ENCODE peak calls at places on chromosomes 13 and 19, in ten cellular contexts. Q is heart left ventricle, B is stomach, X is A549, W is body of pancreas, H is spleen, O is tibial nerve, N is esophagus squamous epithelium, K is uterus, D is IMR-90. C is an unnamed sample. For H3K4me1, the result is how much of the 10 kb centered on the place peaks cover.

GRCh38 chr19:16386619-16387240 is 62.1 kb downstream of the KLF2 start:
- DNase-seq in N (no peak), W (peak), K (peak), X (peak), B (peak), O (no peak), Q (peak), D (peak), H (peak), C (peak)

GRCh38 chr19:14381689-14382474 is 638 bp downstream of the ADGRE5 start:
- DNase-seq in H (peak), Q (peak), B (peak), X (peak), W (peak), O (no peak), K (peak), N (no peak), D (peak), C (no peak)

GRCh38 chr19:50695251-50696064 is 24.1 kb downstream of the SHANK1 start:
- DNase-seq in B (no peak), O (no peak), D (no peak), K (no peak), H (no peak), W (no peak), X (peak), Q (no peak), N (no peak), C (no peak)

GRCh38 chr13:109274188-109274821 is 512.1 kb downstream of the IRS2 start:
- DNase-seq in X (peak), Q (no peak), W (no peak), D (peak), O (no peak), B (no peak), H (no peak), K (no peak), N (no peak), C (peak)

GRCh38 chr13:58587183-58587582 is 955.6 kb downstream of the PCDH17 start:
- DNase-seq in K (no peak), W (no peak), D (no peak), H (no peak), O (no peak), Q (no peak), B (no peak), N (no peak), X (no peak), C (no peak)

GRCh38 chr13:43305416-43305815 is 282.0 kb downstream of the DNAJC15 start:
- DNase-seq in N (no peak), B (no peak), K (no peak), D (peak), O (no peak), H (no peak), W (no peak), Q (no peak), X (no peak), C (no peak)

GRCh38 chr19:44571830-44572661 is 41.3 kb upstream of the IGSF23 start:
- DNase-seq in X (no peak), W (no peak), K (no peak), N (no peak), D (no peak), B (no peak), O (no peak), Q (no peak), H (no peak), C (no peak)

GRCh38 chr19:40234429-40235237 is 8.1 kb upstream of the CCNP start:
- DNase-seq in N (no peak), W (no peak), K (no peak), Q (no peak), O (no peak), X (no peak), D (no peak), H (no peak), B (no peak), C (no peak)

GRCh38 chr13:73602295-73602694 is 531.9 kb downstream of the KLF12 start:
- DNase-seq in B (no peak), K (no peak), X (no peak), O (no peak), D (peak), W (no peak), Q (no peak), N (no peak), H (no peak), C (no peak)

GRCh38 chr13:46288570-46289259 is 77.0 kb downstream of the LRRC63 start:
- DNase-seq in D (peak), Q (no peak), O (no peak), H (no peak), B (no peak), N (no peak), K (no peak), X (peak), W (no peak), C (no peak)

GRCh38 chr19:17528610-17529009 is 17.2 kb downstream of the PGLS start:
- DNase-seq in B (no peak), D (no peak), K (no peak), O (no peak), N (no peak), H (no peak), Q (no peak), W (no peak), X (no peak), C (no peak)

GRCh38 chr13:50235604-50236003 is 220.4 kb downstream of the KCNRG start:
- DNase-seq in N (no peak), D (no peak), O (no peak), Q (no peak), K (no peak), X (no peak), B (no peak), W (no peak), H (no peak), C (no peak)

GRCh38 chr19:44757057-44757734 is 8.7 kb downstream of the BCL3 start:
- DNase-seq in Q (peak), O (peak), H (no peak), B (peak), D (peak), K (peak), W (peak), N (no peak), X (no peak), C (peak)

GRCh38 chr19:42253245-42254082 is 1.5 kb downstream of the ERF start:
- DNase-seq in N (no peak), D (peak), H (peak), K (peak), X (peak), O (no peak), W (peak), B (peak), Q (peak), C (peak)

GRCh38 chr19:55382013-55382412 is 2.1 kb downstream of the TMEM238 start:
- DNase-seq in X (no peak), Q (no peak), D (no peak), H (no peak), K (no peak), W (no peak), N (no peak), O (no peak), B (no peak), C (no peak)

GRCh38 chr13:81080911-81081454 is 740.1 kb upstream of the SPRY2 start:
- DNase-seq in Q (no peak), X (no peak), O (no peak), D (no peak), H (no peak), W (no peak), K (no peak), N (no peak), B (no peak), C (no peak)

GRCh38 chr13:21734961-21735360 is 64.1 kb downstream of the FGF9 start:
- DNase-seq in Q (no peak), B (no peak), X (no peak), H (no peak), K (no peak), D (no peak), W (no peak), N (no peak), O (no peak), C (no peak)

GRCh38 chr13:106391271-106391670 is 144.2 kb downstream of the EFNB2 start:
- DNase-seq in X (no peak), K (no peak), Q (no peak), H (no peak), B (no peak), O (no peak), N (no peak), W (no peak), D (no peak), C (no peak)

GRCh38 chr13:49165798-49166752 is 54.1 kb upstream of the MLNR start:
- DNase-seq in K (no peak), X (no peak), B (no peak), D (peak), O (no peak), N (no peak), W (peak), H (peak), Q (no peak), C (no peak)

GRCh38 chr13:50512602-50513527 is 330.6 kb downstream of the DLEU7 start:
- DNase-seq in N (peak), Q (peak), W (peak), O (peak), H (peak), X (no peak), K (peak), D (peak), B (peak), C (peak)

GRCh38 chr19:13091400-13092161 is 11.1 kb downstream of the LYL1 start:
- DNase-seq in B (no peak), O (no peak), D (peak), N (no peak), X (peak), Q (peak), K (peak), W (no peak), H (no peak), C (peak)

GRCh38 chr13:29954082-29955043 is 103.9 kb upstream of the UBL3 start:
- DNase-seq in H (no peak), Q (no peak), D (no peak), X (no peak), B (no peak), N (no peak), W (no peak), O (no peak), K (no peak), C (no peak)

GRCh38 chr13:105817498-105817897 is 718.0 kb downstream of the EFNB2 start:
- DNase-seq in Q (no peak), H (no peak), O (no peak), K (no peak), B (no peak), W (no peak), D (no peak), X (no peak), N (no peak), C (no peak)

GRCh38 chr19:22427587-22428298 is 5.6 kb upstream of the ZNF98 start:
- DNase-seq in O (no peak), H (no peak), K (no peak), X (no peak), N (no peak), Q (no peak), B (no peak), D (no peak), W (peak), C (peak)

GRCh38 chr13:51324714-51325440 is 14.6 kb upstream of the SERPINE3 start:
- DNase-seq in K (no peak), N (no peak), O (no peak), Q (no peak), D (no peak), H (no peak), X (no peak), B (no peak), W (no peak), C (no peak)

GRCh38 chr13:27309967-27310598 is 39.5 kb downstream of the RASL11A start:
- DNase-seq in W (no peak), D (peak), H (no peak), O (no peak), K (no peak), X (peak), Q (no peak), N (no peak), B (no peak), C (no peak)

GRCh38 chr19:51480590-51480989 is 2.3 kb downstream of the CEACAM18 start:
- DNase-seq in N (no peak), K (no peak), Q (no peak), B (no peak), W (no peak), D (no peak), O (no peak), X (no peak), H (no peak), C (peak)

GRCh38 chr19:39631626-39632025 is 24.1 kb upstream of the LGALS16 start:
- DNase-seq in O (no peak), X (no peak), N (no peak), H (no peak), K (no peak), W (no peak), Q (no peak), D (no peak), B (no peak), C (no peak)

GRCh38 chr19:56112313-56112709 is 8.8 kb downstream of the ZNF787 start:
- DNase-seq in Q (peak), X (no peak), O (no peak), W (no peak), H (no peak), D (no peak), B (no peak), N (no peak), K (no peak), C (no peak)

GRCh38 chr19:47005873-47006272 is 13.8 kb upstream of the NPAS1 start:
- DNase-seq in W (no peak), B (no peak), Q (no peak), N (no peak), X (peak), K (no peak), D (no peak), H (no peak), O (no peak), C (no peak)

GRCh38 chr19:35216026-35216832 is 12.3 kb downstream of the FAM187B start:
- DNase-seq in H (peak), B (no peak), N (no peak), K (no peak), Q (no peak), X (no peak), O (no peak), D (no peak), W (no peak), C (no peak)

GRCh38 chr19:8046569-8047165 is 5.9 kb upstream of the CCL25 start:
- DNase-seq in O (no peak), W (no peak), N (no peak), D (no peak), H (no peak), X (no peak), Q (no peak), B (no peak), K (no peak), C (no peak)

GRCh38 chr13:93789058-93789457 is 562.5 kb downstream of the GPC6 start:
- DNase-seq in O (no peak), D (no peak), W (no peak), Q (no peak), K (no peak), N (no peak), X (no peak), B (no peak), H (no peak), C (no peak)

GRCh38 chr19:3881272-3882040 is 971 bp downstream of the ATCAY start:
- DNase-seq in W (no peak), D (no peak), N (no peak), K (no peak), Q (no peak), H (no peak), O (no peak), B (no peak), X (no peak), C (no peak)

GRCh38 chr19:57436392-57436791 is 1.3 kb downstream of the ZNF749 start:
- DNase-seq in W (no peak), D (no peak), X (no peak), Q (no peak), N (no peak), K (no peak), B (no peak), O (no peak), H (no peak), C (no peak)

GRCh38 chr19:47028372-47028672 is 8.7 kb downstream of the NPAS1 start:
- DNase-seq in H (no peak), O (no peak), N (no peak), Q (no peak), W (no peak), K (no peak), B (no peak), X (no peak), D (no peak), C (no peak)

GRCh38 chr19:10317045-10317856 is 1.4 kb upstream of the FDX2 start:
- DNase-seq in O (no peak), B (no peak), Q (no peak), H (no peak), D (no peak), K (no peak), N (no peak), W (no peak), X (no peak), C (no peak)

GRCh38 chr19:10317857-10318462 is 2.1 kb upstream of the FDX2 start:
- DNase-seq in B (no peak), N (no peak), Q (no peak), K (no peak), H (no peak), O (no peak), X (no peak), D (no peak), W (no peak), C (no peak)

GRCh38 chr19:10316229-10317044 is 622 bp upstream of the FDX2 start:
- DNase-seq in W (no peak), K (no peak), N (no peak), H (no peak), D (no peak), Q (no peak), O (no peak), B (no peak), X (no peak), C (peak)

GRCh38 chr19:10320602-10321416 is 5.0 kb upstream of the FDX2 start:
- DNase-seq in X (no peak), B (no peak), D (no peak), Q (no peak), N (no peak), H (no peak), K (no peak), O (no peak), W (no peak), C (no peak)

GRCh38 chr19:10318807-10319426 is 3.1 kb upstream of the FDX2 start:
- DNase-seq in D (no peak), K (no peak), W (no peak), B (no peak), Q (no peak), N (no peak), H (no peak), O (no peak), X (no peak), C (no peak)
- TF ChIP-seq POLR2A in D (no peak), K (no peak), W (no peak), B (no peak), Q (no peak), N (no peak), H (no peak), O (no peak), X (no peak), C (no peak)

DNA sequence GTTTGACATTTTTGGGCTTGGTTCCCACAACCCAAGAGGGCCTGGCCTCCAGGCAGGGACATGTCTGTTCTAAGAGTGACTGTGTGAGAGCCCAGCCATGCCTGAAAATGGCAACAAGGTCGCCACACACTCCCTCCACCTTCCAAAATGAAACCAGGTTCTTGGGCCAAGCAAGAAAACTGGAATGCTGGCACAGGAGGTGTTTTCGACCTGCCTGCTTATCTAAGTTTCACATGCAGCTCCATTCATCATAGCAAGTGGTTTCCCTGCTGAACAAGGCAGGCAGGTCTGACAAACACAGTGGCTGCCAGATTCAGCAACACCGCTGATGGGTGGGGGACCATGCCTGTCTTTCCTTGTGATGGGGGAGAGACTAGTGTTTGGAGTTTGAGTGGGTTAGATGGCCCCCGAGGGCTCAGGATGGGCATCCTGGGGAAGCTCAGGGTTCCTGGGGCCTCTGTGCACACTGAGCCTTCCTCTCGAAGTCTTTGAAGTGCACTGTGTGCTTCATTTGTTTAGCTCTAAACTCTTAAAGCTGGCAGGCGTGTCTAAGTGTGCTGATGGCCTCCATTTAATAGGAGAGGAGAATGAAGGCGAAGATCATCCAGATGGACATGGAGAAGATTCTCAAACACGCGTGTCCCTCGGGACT is 17.9 kb upstream of the GAS6 start:
- DNase-seq in Q (peak), O (no peak), K (no peak), H (no peak), D (no peak), X (no peak), W (peak), N (no peak), B (peak), C (no peak)
- H3K4me3 ChIP-seq in Q (no peak), O (no peak), K (no peak), H (no peak), D (no peak), X (no peak), W (no peak), N (no peak), B (no peak), C (no peak)

DNA sequence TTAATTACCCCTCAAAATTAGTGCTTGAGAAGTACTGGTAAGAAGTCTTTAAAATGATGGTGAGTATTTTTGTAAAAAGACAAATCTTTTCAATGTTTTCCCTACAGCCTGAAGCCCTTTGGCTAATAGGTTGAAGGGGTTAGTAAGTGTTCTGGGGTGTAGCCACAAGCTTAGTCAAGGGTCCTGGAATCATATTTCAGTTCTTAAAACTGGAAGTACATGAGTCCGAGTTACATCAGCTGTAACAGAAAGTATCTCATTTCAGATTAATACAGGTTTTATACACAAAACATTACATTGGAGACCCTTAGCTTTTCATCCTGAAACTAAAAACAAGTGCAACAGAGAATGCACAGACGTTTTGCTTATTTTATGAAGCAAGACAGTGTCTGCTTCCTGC is 52.7 kb upstream of the TEX29 start:
- DNase-seq in B (no peak), Q (no peak), D (peak), K (no peak), X (no peak), O (no peak), N (no peak), W (no peak), H (no peak), C (no peak)
- H3K4me1 ChIP-seq in B (under half), Q (under half), D (under half), K (under half), X (under half), O (under half), N (under half), W (under half), H (under half), C (under half)

GRCh38 chr19:45886427-45887310 is 728 bp upstream of the IRF2BP1 start:
- DNase-seq in X (peak), N (peak), K (peak), H (peak), W (peak), Q (peak), D (peak), O (peak), B (peak), C (peak)
- TF ChIP-seq POLR2A in X (peak), N (no peak), K (peak), H (peak), W (peak), Q (peak), D (peak), O (peak), B (no peak), C (no peak)

DNA sequence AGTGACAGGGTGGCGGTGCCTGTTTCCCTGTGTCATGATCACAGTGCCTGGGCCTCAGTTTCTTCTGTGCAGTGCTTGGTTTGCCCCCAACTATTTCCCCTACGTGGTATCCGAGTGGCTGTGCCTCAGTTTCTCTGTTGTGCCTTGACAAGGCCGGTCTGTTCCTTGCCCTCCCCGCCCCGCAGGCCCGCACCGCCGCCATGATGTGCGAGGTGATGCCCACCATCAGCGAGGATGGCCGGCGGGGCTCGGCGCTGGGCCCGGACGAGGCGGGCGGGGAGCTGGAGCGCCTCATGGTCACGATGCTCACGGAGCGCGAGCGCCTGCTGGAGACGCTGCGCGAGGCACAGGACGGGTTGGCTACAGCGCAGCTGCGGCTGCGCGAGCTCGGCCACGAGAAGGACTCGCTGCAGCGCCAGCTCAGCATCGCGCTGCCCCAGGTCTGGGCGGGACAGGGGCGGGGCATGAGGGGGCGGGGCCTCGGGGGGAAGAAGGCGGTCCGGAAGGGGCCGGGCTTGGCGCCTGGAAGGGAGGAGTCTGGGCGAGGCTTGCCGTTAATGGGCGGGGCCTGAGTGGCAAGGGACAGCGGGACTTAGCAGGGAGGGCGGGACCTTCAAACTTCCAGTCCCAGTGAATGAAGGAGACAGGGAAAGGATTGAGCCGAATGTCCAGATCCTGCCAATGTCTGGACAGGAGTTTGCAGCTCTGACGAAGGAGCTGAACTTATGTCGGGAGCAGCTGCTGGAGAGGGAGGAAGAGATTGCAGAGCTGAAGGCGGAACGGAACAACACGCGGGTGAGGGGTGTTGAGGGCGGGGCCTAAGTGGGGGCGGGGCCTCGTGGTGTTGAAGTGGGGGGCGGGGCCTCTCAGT is 8.6 kb downstream of the PPFIA3 start:
- DNase-seq in O (peak), K (peak), B (peak), D (peak), N (peak), H (peak), W (peak), X (peak), Q (peak), C (peak)
- H3K4me3 ChIP-seq in O (peak), K (peak), B (peak), D (peak), N (peak), H (peak), W (no peak), X (peak), Q (peak), C (peak)

GRCh38 chr13:99282264-99283231 is 24.4 kb upstream of the GPR18 start:
- DNase-seq in N (no peak), K (no peak), X (no peak), O (no peak), W (no peak), B (no peak), Q (no peak), D (no peak), H (no peak), C (no peak)
- H3K4me1 ChIP-seq in N (under half), K (under half), X (under half), O (under half), W (under half), B (under half), Q (under half), D (under half), H (under half), C (half or more)

C was measured in testis.